ENCODE peak calls at places on chromosomes 2 and 18, in five cellular contexts. P is GM12878, U is K562, Z is HepG2, T is SK-N-SH. M is an unnamed sample.

GRCh38 chr18:26545737-26546136 is 2.6 kb downstream of the KCTD1 start:
- DNase-seq in Z (no peak), U (no peak), P (no peak), T (no peak), M (no peak)

GRCh38 chr2:207203056-207203455 is 37.3 kb upstream of the KLF7 start:
- DNase-seq in P (no peak), T (no peak), Z (no peak), U (no peak), M (no peak)

GRCh38 chr2:217183471-217183870 is 323.6 kb upstream of the TNP1 start:
- DNase-seq in U (no peak), P (no peak), Z (no peak), T (no peak), M (no peak)

GRCh38 chr18:24770625-24771024 is 310.2 kb downstream of the HRH4 start:
- DNase-seq in Z (no peak), T (no peak), P (no peak), U (no peak), M (no peak)

GRCh38 chr2:181310967-181311366 is 146.2 kb upstream of the ITGA4 start:
- DNase-seq in P (no peak), Z (no peak), T (no peak), U (no peak), M (no peak)

GRCh38 chr2:119223521-119224390 is at the start of gene STEAP3:
- DNase-seq in T (peak; percentile 93), U (peak; percentile 97), P (no peak), Z (peak; percentile 74), M (peak; percentile 78)

GRCh38 chr2:186590538-186591441 is 934 bp downstream of the ITGAV start:
- DNase-seq in P (no peak), Z (peak; percentile 48), U (peak; percentile 73), T (peak; percentile 56), M (peak; percentile 28)

GRCh38 chr18:75208055-75208835 is 694 bp downstream of the PTGR3 start:
- DNase-seq in Z (peak; percentile 18), P (no peak), U (peak; percentile 22), T (peak; percentile 75), M (no peak)

GRCh38 chr2:144364988-144365738 is 154.8 kb downstream of the ZEB2 start:
- DNase-seq in T (no peak), P (peak; percentile 40), U (peak; percentile 39), Z (no peak), M (no peak)

GRCh38 chr2:108182489-108182888 is 57.3 kb upstream of the SULT1C3 start:
- DNase-seq in U (peak; percentile 21), P (no peak), T (no peak), Z (peak; percentile 31), M (peak; percentile 35)

GRCh38 chr2:10478916-10479315 is 30.8 kb upstream of the ODC1 start:
- DNase-seq in T (no peak), Z (no peak), U (no peak), P (no peak), M (no peak)

DNA sequence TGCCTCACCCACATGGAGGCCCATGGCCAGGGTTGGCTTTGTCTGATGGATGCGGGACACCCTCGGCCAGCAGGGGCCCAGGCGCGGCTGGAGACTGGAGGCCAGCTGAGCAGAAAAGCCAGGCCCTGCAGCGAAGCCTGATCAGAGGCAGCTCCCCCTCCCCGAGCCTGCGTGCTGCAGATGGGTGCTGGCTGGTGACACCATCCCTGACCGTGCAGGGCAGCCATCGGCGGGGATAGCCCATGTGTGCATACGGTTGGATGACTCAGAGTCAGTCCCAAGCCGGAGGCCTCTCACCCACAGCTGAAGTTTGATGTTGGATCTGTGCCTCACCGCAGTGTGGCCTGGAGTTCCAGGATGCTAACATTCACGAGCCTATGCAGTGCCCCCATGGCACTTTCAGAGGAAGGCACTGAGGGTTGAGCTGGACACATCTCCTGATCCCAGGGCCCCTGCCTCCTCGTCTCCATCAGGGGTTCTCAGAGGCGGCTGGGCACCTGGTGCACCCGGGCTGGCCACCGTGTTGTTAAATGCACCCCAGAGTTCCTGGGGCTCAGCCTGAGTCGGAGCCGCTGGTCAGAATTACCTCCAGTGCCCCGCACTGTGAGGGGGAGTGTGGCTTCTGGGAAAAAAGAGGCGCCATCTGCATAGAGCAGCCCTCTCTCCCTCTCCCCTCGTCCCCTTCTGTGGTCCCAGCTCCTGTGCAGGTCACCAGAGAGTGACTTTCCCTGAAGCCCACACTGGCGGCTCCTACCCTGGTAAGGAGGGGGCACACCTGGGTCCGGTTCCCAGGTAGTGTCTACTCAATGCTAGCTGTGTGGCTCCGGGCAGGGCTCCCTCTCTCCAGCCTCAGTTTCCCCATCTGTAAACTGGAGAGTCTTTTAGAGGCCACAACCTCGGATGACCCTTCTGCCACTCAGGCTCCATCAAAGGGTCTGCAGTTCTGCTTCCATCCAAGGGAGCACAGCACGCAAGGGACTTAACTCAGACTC is 19.4 kb upstream of the KIF1A start:
- DNase-seq in P (no peak), Z (no peak), U (no peak), T (no peak), M (no peak)
- TF ChIP-seq FOXM1 in P (no peak), Z (no peak), U (no peak), T (no peak), M (no peak)

GRCh38 chr18:31603335-31603734 is 11.7 kb downstream of the TTR start:
- DNase-seq in P (no peak), U (no peak), T (no peak), Z (no peak), M (no peak)
- TF ChIP-seq FOXM1 in P (no peak), U (no peak), T (no peak), Z (no peak), M (no peak)

DNA sequence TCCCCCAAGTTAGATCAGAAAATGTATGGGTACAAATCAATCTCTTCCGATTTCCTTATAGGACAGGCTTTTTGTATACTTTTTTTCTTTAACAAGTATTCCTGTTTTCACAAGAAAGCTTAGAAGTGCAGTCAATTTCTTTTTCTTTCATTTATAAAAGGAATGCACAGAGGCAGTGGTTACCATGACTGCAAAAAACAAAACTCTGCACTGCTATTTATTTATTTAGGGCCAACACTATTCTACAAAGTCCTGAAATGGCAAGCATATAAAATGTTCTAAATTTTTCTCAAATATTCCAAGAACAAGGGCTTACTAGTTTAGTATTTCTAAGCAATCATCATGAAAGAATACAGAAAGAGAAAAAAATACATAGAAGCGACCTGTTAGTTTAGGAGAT is 22.2 kb downstream of the ATAD2B start:
- DNase-seq in P (no peak), Z (no peak), U (no peak), T (no peak), M (no peak)
- TF ChIP-seq FOXM1 in P (no peak), Z (no peak), U (no peak), T (no peak), M (no peak)

GRCh38 chr18:22550366-22550765 is 132.7 kb upstream of the CTAGE1 start:
- DNase-seq in Z (no peak), U (no peak), T (no peak), P (no peak), M (no peak)
- TF ChIP-seq FOXM1 in Z (no peak), U (no peak), T (no peak), P (no peak), M (no peak)

DNA sequence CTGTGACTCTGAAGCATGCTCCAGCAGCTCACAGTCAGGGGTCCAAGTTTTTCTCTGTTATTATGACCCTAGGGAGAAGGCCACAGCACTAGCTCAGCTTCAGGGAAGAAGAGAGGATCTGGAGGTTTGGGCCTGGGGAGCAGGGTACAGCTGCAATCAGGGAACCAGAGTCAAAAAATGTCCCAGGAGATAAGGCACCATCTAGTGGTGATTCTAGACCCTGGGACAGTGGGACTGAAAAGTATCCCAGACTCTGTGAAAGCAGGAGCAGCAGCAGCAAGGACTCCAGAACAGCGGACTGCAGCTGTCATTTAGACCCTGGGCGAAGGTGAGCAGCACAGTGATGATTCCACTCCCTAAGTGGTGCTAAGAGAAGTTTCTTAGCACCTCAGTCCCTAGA is 278.4 kb upstream of the DDX18 start:
- DNase-seq in P (no peak), T (no peak), Z (peak; percentile 16), U (no peak), M (peak; percentile 9)
- TF ChIP-seq FOXM1 in P (no peak), T (no peak), Z (no peak), U (no peak), M (no peak)

GRCh38 chr2:101496279-101496678 is 21.4 kb upstream of the RFX8 start:
- DNase-seq in Z (no peak), P (no peak), T (peak; percentile 62), U (no peak), M (no peak)

GRCh38 chr2:101500175-101500574 is 25.3 kb upstream of the RFX8 start:
- DNase-seq in P (no peak), Z (no peak), T (no peak), U (no peak), M (no peak)

GRCh38 chr2:101502095-101502494 is 27.2 kb upstream of the RFX8 start:
- DNase-seq in T (no peak), Z (no peak), U (no peak), P (no peak), M (no peak)

GRCh38 chr2:101500860-101501259 is 25.9 kb upstream of the RFX8 start:
- DNase-seq in U (no peak), Z (no peak), P (no peak), T (no peak), M (no peak)

DNA sequence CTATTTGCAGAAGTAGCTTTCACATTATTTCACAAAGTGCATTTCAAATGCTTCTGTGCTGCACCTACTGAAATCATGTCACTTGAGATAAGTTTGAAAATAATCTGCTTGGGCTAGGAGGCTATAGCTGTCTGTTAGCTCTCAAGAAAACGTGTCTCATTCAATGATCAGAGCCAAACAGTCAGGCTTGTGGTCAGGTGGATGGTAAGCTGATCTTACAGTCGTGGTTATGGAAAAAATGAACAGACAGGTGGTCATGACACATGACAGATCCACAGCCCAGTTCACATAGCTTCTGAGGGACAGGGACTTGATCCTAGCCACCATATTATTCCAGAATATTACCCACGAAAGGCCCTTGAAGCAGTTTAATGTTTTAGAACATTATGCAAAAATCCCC is 26.5 kb upstream of the RFX8 start:
- DNase-seq in T (no peak), Z (no peak), P (no peak), U (no peak), M (no peak)
- TF ChIP-seq FOXM1 in T (no peak), Z (no peak), P (no peak), U (no peak), M (no peak)

GRCh38 chr2:128613876-128614275 is 295.2 kb upstream of the HS6ST1 start:
- DNase-seq in P (no peak), T (no peak), Z (no peak), U (no peak), M (no peak)

GRCh38 chr2:128615571-128615970 is 296.9 kb upstream of the HS6ST1 start:
- DNase-seq in T (no peak), P (no peak), Z (no peak), U (no peak), M (no peak)

GRCh38 chr2:128610496-128610895 is 291.8 kb upstream of the HS6ST1 start:
- DNase-seq in P (no peak), U (no peak), T (no peak), Z (no peak), M (no peak)

GRCh38 chr2:128611421-128612320 is 293.0 kb upstream of the HS6ST1 start:
- DNase-seq in U (no peak), P (no peak), Z (no peak), T (no peak), M (no peak)

DNA sequence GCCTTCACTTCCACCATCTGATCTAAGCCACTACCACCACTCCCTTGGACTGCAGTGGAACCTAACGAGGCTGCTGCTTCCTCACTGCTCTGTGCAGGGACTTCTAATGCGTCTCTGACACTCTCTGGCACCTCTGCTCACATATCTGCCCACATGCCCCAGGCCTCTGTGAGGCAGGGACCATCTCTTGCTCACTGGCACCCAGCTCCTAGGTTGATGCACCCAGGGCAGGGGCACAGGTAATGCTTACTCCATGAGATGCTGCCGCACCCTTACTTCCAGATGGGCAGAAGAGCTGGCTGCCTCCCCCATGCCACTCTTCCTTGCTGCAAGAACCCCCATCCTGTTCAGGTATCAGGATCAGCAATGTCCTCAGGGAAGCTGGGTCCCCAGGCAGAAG is 294.0 kb upstream of the HS6ST1 start:
- DNase-seq in U (no peak), Z (no peak), P (no peak), T (no peak), M (no peak)
- TF ChIP-seq FOXM1 in U (no peak), Z (no peak), P (no peak), T (no peak), M (no peak)

M was measured in HEK293T.